ENCODE peak calls at places on chromosome 7, in eight cellular contexts. R is NCI-H1436; J is AG04450; A is GM20000; Q is stimulated activated naive CD8-positive, alpha-beta T cell treated with anti-CD3 and anti-CD28 coated beads, Interleukin-15, Interleukin-2, amounts not matched to agents 100 U/mL and 50 U/mL, for 24 hours; E is stimulated activated CD4-positive, alpha-beta T cell treated with anti-CD3 and anti-CD28 coated beads, Interleukin-1b, Interleukin-23, amount 100 ng/mL, for 24 hours; K is esophagus muscularis mucosa; B is nephron progenitor cell. F is an unnamed sample.

GRCh38 chr7:101838837-101839483 is 21.5 kb downstream of the CUX1 start:
- DNase-seq in R (no peak), J (no peak), A (no peak), Q (no peak), E (no peak), K (no peak), B (no peak), F (no peak)

GRCh38 chr7:132771301-132771730 is 195.0 kb upstream of the PLXNA4 start:
- DNase-seq in R (no peak), J (no peak), A (no peak), Q (peak), E (no peak), K (no peak), B (no peak), F (no peak)

GRCh38 chr7:100577507-100577906 is 3.8 kb upstream of the SAP25 start:
- DNase-seq in R (no peak), J (no peak), A (no peak), Q (no peak), E (no peak), K (no peak), B (no peak), F (no peak)

GRCh38 chr7:1529383-1530116 is 952 bp upstream of the MAFK start:
- DNase-seq in R (no peak), J (no peak), A (no peak), Q (no peak), E (no peak), K (no peak), B (peak), F (no peak)

GRCh38 chr7:5429857-5430611 is 6.4 kb upstream of the TNRC18 start:
- DNase-seq in R (no peak), J (no peak), A (peak), Q (peak), E (no peak), K (no peak), B (peak), F (no peak)

GRCh38 chr7:90692947-90693346 is 96.8 kb downstream of the CDK14 start:
- DNase-seq in R (no peak), J (peak), A (no peak), Q (no peak), E (no peak), K (no peak), B (no peak), F (no peak)

GRCh38 chr7:94761451-94761850 is 105.5 kb upstream of the SGCE start:
- DNase-seq in R (no peak), J (no peak), A (no peak), Q (no peak), E (no peak), K (no peak), B (peak), F (no peak)

GRCh38 chr7:128908750-128909385 is 1.6 kb downstream of the KCP start:
- DNase-seq in R (no peak), J (no peak), A (no peak), Q (no peak), E (no peak), K (no peak), B (no peak), F (no peak)

GRCh38 chr7:144670251-144670650 is 165.6 kb downstream of the TPK1 start:
- DNase-seq in R (no peak), J (no peak), A (no peak), Q (no peak), E (no peak), K (no peak), B (no peak), F (no peak)

GRCh38 chr7:101984141-101984879 is 166.9 kb downstream of the CUX1 start:
- DNase-seq in R (no peak), J (no peak), A (no peak), Q (no peak), E (no peak), K (no peak), B (no peak), F (no peak)

GRCh38 chr7:142964502-142965246 is 2.5 kb upstream of the KEL start:
- DNase-seq in R (no peak), J (no peak), A (no peak), Q (no peak), E (no peak), K (no peak), B (no peak), F (no peak)

GRCh38 chr7:134686782-134687181 is 40.1 kb downstream of the BPGM start:
- DNase-seq in R (no peak), J (no peak), A (no peak), Q (no peak), E (no peak), K (no peak), B (no peak), F (no peak)

GRCh38 chr7:2908103-2908683 is 64.1 kb upstream of the GNA12 start:
- DNase-seq in R (no peak), J (no peak), A (no peak), Q (no peak), E (no peak), K (no peak), B (no peak), F (no peak)

GRCh38 chr7:69663911-69664310 is 65.6 kb downstream of the AUTS2 start:
- DNase-seq in R (no peak), J (no peak), A (no peak), Q (no peak), E (no peak), K (no peak), B (no peak), F (no peak)

GRCh38 chr7:44251269-44251668 is 50.5 kb downstream of the YKT6 start:
- DNase-seq in R (no peak), J (no peak), A (no peak), Q (no peak), E (no peak), K (no peak), B (no peak), F (no peak)

GRCh38 chr7:17304926-17305325 is 6.5 kb downstream of the AHR start:
- DNase-seq in R (no peak), J (peak), A (no peak), Q (no peak), E (no peak), K (no peak), B (no peak), F (peak)

GRCh38 chr7:104162081-104162480 is 45.7 kb downstream of the ORC5 start:
- DNase-seq in R (no peak), J (no peak), A (no peak), Q (no peak), E (no peak), K (no peak), B (no peak), F (no peak)